ENCODE peak calls at places on chromosomes 1 and 21, in seven cellular contexts. One of them, this sample, is unnamed.

GRCh38 chr1:156870734-156871133 is 10.1 kb downstream of the NTRK1 start:
- DNase-seq in B cell: no peak
- DNase-seq in esophagus squamous epithelium: no peak
- DNase-seq in bronchial epithelial cell: peak; percentile 96
- DNase-seq in glutamatergic neuron: no peak
- DNase-seq in lower lobe of right lung: no peak
- DNase-seq in nephron progenitor cell: no peak
- DNase-seq in this sample: no peak

GRCh38 chr1:212749924-212750535 is 41.5 kb downstream of the NSL1 start:
- DNase-seq in B cell: no peak
- DNase-seq in esophagus squamous epithelium: no peak
- DNase-seq in bronchial epithelial cell: peak; percentile 69
- DNase-seq in glutamatergic neuron: no peak
- DNase-seq in lower lobe of right lung: no peak
- DNase-seq in nephron progenitor cell: peak; percentile 21
- DNase-seq in this sample: no peak

GRCh38 chr1:13792429-13792828 is 92.4 kb downstream of the PRDM2 start:
- DNase-seq in B cell: no peak
- DNase-seq in esophagus squamous epithelium: no peak
- DNase-seq in bronchial epithelial cell: peak; percentile 50
- DNase-seq in glutamatergic neuron: no peak
- DNase-seq in lower lobe of right lung: no peak
- DNase-seq in nephron progenitor cell: no peak
- DNase-seq in this sample: no peak

GRCh38 chr1:24175033-24175755 is 11.9 kb downstream of the IFNLR1 start:
- DNase-seq in B cell: no peak
- DNase-seq in esophagus squamous epithelium: no peak
- DNase-seq in bronchial epithelial cell: peak; percentile 66
- DNase-seq in glutamatergic neuron: no peak
- DNase-seq in lower lobe of right lung: no peak
- DNase-seq in nephron progenitor cell: no peak
- DNase-seq in this sample: no peak

GRCh38 chr1:1032428-1032827 is 12.5 kb downstream of the AGRN start:
- DNase-seq in B cell: no peak
- DNase-seq in esophagus squamous epithelium: no peak
- DNase-seq in bronchial epithelial cell: no peak
- DNase-seq in glutamatergic neuron: peak; percentile 83
- DNase-seq in lower lobe of right lung: no peak
- DNase-seq in nephron progenitor cell: no peak
- DNase-seq in this sample: no peak

GRCh38 chr1:154501423-154502065 is 475 bp upstream of the TDRD10 start:
- DNase-seq in B cell: peak; percentile 49
- DNase-seq in esophagus squamous epithelium: no peak
- DNase-seq in bronchial epithelial cell: no peak
- DNase-seq in glutamatergic neuron: no peak
- DNase-seq in lower lobe of right lung: peak; percentile 70
- DNase-seq in nephron progenitor cell: peak; percentile 52
- DNase-seq in this sample: peak; percentile 19

GRCh38 chr21:15026370-15026769 is 38.4 kb downstream of the NRIP1 start:
- DNase-seq in B cell: no peak
- DNase-seq in esophagus squamous epithelium: no peak
- DNase-seq in bronchial epithelial cell: no peak
- DNase-seq in glutamatergic neuron: no peak
- DNase-seq in lower lobe of right lung: no peak
- DNase-seq in nephron progenitor cell: no peak
- DNase-seq in this sample: no peak

GRCh38 chr1:22527555-22528296 is 35.6 kb upstream of the EPHA8 start:
- DNase-seq in B cell: no peak
- DNase-seq in esophagus squamous epithelium: no peak
- DNase-seq in bronchial epithelial cell: no peak
- DNase-seq in glutamatergic neuron: no peak
- DNase-seq in lower lobe of right lung: no peak
- DNase-seq in nephron progenitor cell: no peak
- DNase-seq in this sample: no peak

GRCh38 chr1:54971317-54971791 is 9.1 kb upstream of the TMEM61 start:
- DNase-seq in B cell: no peak
- DNase-seq in esophagus squamous epithelium: no peak
- DNase-seq in bronchial epithelial cell: peak; percentile 96
- DNase-seq in glutamatergic neuron: no peak
- DNase-seq in lower lobe of right lung: no peak
- DNase-seq in nephron progenitor cell: no peak
- DNase-seq in this sample: no peak

GRCh38 chr1:10530281-10530740 is 55.6 kb downstream of the PEX14 start:
- DNase-seq in B cell: no peak
- DNase-seq in esophagus squamous epithelium: no peak
- DNase-seq in bronchial epithelial cell: peak; percentile 65
- DNase-seq in glutamatergic neuron: peak; percentile 82
- DNase-seq in lower lobe of right lung: peak; percentile 83
- DNase-seq in nephron progenitor cell: peak; percentile 78
- DNase-seq in this sample: no peak

GRCh38 chr1:97577613-97578012 is 343.2 kb downstream of the DPYD start:
- DNase-seq in B cell: no peak
- DNase-seq in esophagus squamous epithelium: no peak
- DNase-seq in bronchial epithelial cell: no peak
- DNase-seq in glutamatergic neuron: no peak
- DNase-seq in lower lobe of right lung: no peak
- DNase-seq in nephron progenitor cell: no peak
- DNase-seq in this sample: no peak

GRCh38 chr1:23824711-23825075 is 536 bp downstream of the HMGCL start:
- DNase-seq in B cell: no peak
- DNase-seq in esophagus squamous epithelium: no peak
- DNase-seq in bronchial epithelial cell: no peak
- DNase-seq in glutamatergic neuron: no peak
- DNase-seq in lower lobe of right lung: no peak
- DNase-seq in nephron progenitor cell: no peak
- DNase-seq in this sample: no peak

GRCh38 chr1:65067491-65068201 is 80.4 kb upstream of the AK4 start:
- DNase-seq in B cell: peak; percentile 66
- DNase-seq in esophagus squamous epithelium: no peak
- DNase-seq in bronchial epithelial cell: peak; percentile 28
- DNase-seq in glutamatergic neuron: peak; percentile 58
- DNase-seq in lower lobe of right lung: peak; percentile 77
- DNase-seq in nephron progenitor cell: peak; percentile 51
- DNase-seq in this sample: peak; percentile 47

GRCh38 chr21:41669533-41669830 is 97.4 kb downstream of the RIPK4 start:
- DNase-seq in B cell: no peak
- DNase-seq in esophagus squamous epithelium: no peak
- DNase-seq in bronchial epithelial cell: no peak
- DNase-seq in glutamatergic neuron: no peak
- DNase-seq in lower lobe of right lung: no peak
- DNase-seq in nephron progenitor cell: no peak
- DNase-seq in this sample: no peak

GRCh38 chr21:26844258-26845065 is 747 bp downstream of the ADAMTS1 start:
- DNase-seq in B cell: no peak
- DNase-seq in esophagus squamous epithelium: no peak
- DNase-seq in bronchial epithelial cell: no peak
- DNase-seq in glutamatergic neuron: peak; percentile 74
- DNase-seq in lower lobe of right lung: peak; percentile 57
- DNase-seq in nephron progenitor cell: peak; percentile 67
- DNase-seq in this sample: peak; percentile 44

GRCh38 chr21:26845066-26845749 is at the start of gene ADAMTS1:
- DNase-seq in B cell: no peak
- DNase-seq in esophagus squamous epithelium: no peak
- DNase-seq in bronchial epithelial cell: peak; percentile 47
- DNase-seq in glutamatergic neuron: peak; percentile 83
- DNase-seq in lower lobe of right lung: peak; percentile 82
- DNase-seq in nephron progenitor cell: peak; percentile 93
- DNase-seq in this sample: peak; percentile 61

GRCh38 chr21:26842300-26842699 is 2.9 kb downstream of the ADAMTS1 start:
- DNase-seq in B cell: no peak
- DNase-seq in esophagus squamous epithelium: no peak
- DNase-seq in bronchial epithelial cell: no peak
- DNase-seq in glutamatergic neuron: no peak
- DNase-seq in lower lobe of right lung: no peak
- DNase-seq in nephron progenitor cell: no peak
- DNase-seq in this sample: no peak

GRCh38 chr21:26842976-26843911 is 2.0 kb downstream of the ADAMTS1 start:
- DNase-seq in B cell: no peak
- DNase-seq in esophagus squamous epithelium: no peak
- DNase-seq in bronchial epithelial cell: peak; percentile 89
- DNase-seq in glutamatergic neuron: peak; percentile 74
- DNase-seq in lower lobe of right lung: peak; percentile 84
- DNase-seq in nephron progenitor cell: peak; percentile 79
- DNase-seq in this sample: peak; percentile 48

GRCh38 chr21:26843912-26844257 is 1.3 kb downstream of the ADAMTS1 start:
- DNase-seq in B cell: no peak
- DNase-seq in esophagus squamous epithelium: no peak
- DNase-seq in bronchial epithelial cell: peak; percentile 25
- DNase-seq in glutamatergic neuron: no peak
- DNase-seq in lower lobe of right lung: no peak
- DNase-seq in nephron progenitor cell: no peak
- DNase-seq in this sample: no peak
- TF ChIP-seq CTCF in B cell: no peak
- TF ChIP-seq CTCF in esophagus squamous epithelium: no peak
- TF ChIP-seq CTCF in bronchial epithelial cell: no peak
- TF ChIP-seq CTCF in glutamatergic neuron: no peak
- TF ChIP-seq CTCF in lower lobe of right lung: no peak
- TF ChIP-seq CTCF in nephron progenitor cell: no peak
- TF ChIP-seq CTCF in this sample: no peak

GRCh38 chr1:32891630-32892029 is 5.3 kb downstream of the HPCA start:
- DNase-seq in B cell: peak; percentile 8
- DNase-seq in esophagus squamous epithelium: no peak
- DNase-seq in bronchial epithelial cell: no peak
- DNase-seq in glutamatergic neuron: no peak
- DNase-seq in lower lobe of right lung: no peak
- DNase-seq in nephron progenitor cell: no peak
- DNase-seq in this sample: no peak

GRCh38 chr1:32891241-32891570 is 4.9 kb downstream of the HPCA start:
- DNase-seq in B cell: peak; percentile 6
- DNase-seq in esophagus squamous epithelium: no peak
- DNase-seq in bronchial epithelial cell: no peak
- DNase-seq in glutamatergic neuron: no peak
- DNase-seq in lower lobe of right lung: no peak
- DNase-seq in nephron progenitor cell: no peak
- DNase-seq in this sample: no peak

GRCh38 chr1:32893198-32894018 is 7.1 kb downstream of the HPCA start:
- DNase-seq in B cell: peak; percentile 68
- DNase-seq in esophagus squamous epithelium: no peak
- DNase-seq in bronchial epithelial cell: no peak
- DNase-seq in glutamatergic neuron: peak; percentile 74
- DNase-seq in lower lobe of right lung: no peak
- DNase-seq in nephron progenitor cell: peak; percentile 63
- DNase-seq in this sample: no peak

GRCh38 chr1:32894019-32894600 is 7.1 kb downstream of the TMEM54 start:
- DNase-seq in B cell: peak; percentile 52
- DNase-seq in esophagus squamous epithelium: no peak
- DNase-seq in bronchial epithelial cell: no peak
- DNase-seq in glutamatergic neuron: no peak
- DNase-seq in lower lobe of right lung: no peak
- DNase-seq in nephron progenitor cell: no peak
- DNase-seq in this sample: no peak

GRCh38 chr1:32892368-32893197 is 6.3 kb downstream of the HPCA start:
- DNase-seq in B cell: peak; percentile 84
- DNase-seq in esophagus squamous epithelium: no peak
- DNase-seq in bronchial epithelial cell: no peak
- DNase-seq in glutamatergic neuron: peak; percentile 91
- DNase-seq in lower lobe of right lung: no peak
- DNase-seq in nephron progenitor cell: peak; percentile 74
- DNase-seq in this sample: peak; percentile 45
- TF ChIP-seq CTCF in B cell: peak; percentile 78
- TF ChIP-seq CTCF in esophagus squamous epithelium: no peak
- TF ChIP-seq CTCF in bronchial epithelial cell: peak; percentile 42
- TF ChIP-seq CTCF in glutamatergic neuron: peak; percentile 97
- TF ChIP-seq CTCF in lower lobe of right lung: peak; percentile 53
- TF ChIP-seq CTCF in nephron progenitor cell: peak; percentile 56
- TF ChIP-seq CTCF in this sample: peak; percentile 66

GRCh38 chr1:33047290-33047689 is 10.6 kb upstream of the AK2 start:
- DNase-seq in B cell: no peak
- DNase-seq in esophagus squamous epithelium: no peak
- DNase-seq in bronchial epithelial cell: no peak
- DNase-seq in glutamatergic neuron: no peak
- DNase-seq in lower lobe of right lung: no peak
- DNase-seq in nephron progenitor cell: no peak
- DNase-seq in this sample: no peak
- TF ChIP-seq CTCF in B cell: no peak
- TF ChIP-seq CTCF in esophagus squamous epithelium: no peak
- TF ChIP-seq CTCF in bronchial epithelial cell: no peak
- TF ChIP-seq CTCF in glutamatergic neuron: no peak
- TF ChIP-seq CTCF in lower lobe of right lung: no peak
- TF ChIP-seq CTCF in nephron progenitor cell: no peak
- TF ChIP-seq CTCF in this sample: no peak

DNA sequence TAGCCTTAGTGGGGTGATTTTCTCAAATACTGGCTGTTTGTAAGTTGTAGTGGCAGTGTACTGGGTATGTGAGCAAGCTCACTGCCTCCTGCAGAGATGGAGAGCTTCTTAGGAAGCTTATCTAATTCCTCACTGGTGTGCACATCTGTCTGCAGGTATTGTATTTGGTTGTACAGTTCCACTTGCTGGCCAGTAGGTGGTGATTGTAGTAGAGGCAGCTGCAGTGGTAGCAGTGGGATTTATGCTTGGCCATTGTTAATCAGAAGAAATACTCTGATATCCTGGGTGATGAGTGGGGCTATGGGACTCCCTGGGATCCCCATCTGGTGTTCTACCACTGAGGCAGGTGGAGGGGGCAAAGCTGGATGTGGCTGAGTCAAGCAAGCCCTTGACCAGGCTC is 276.1 kb upstream of the SPAG17 start:
- DNase-seq in B cell: no peak
- DNase-seq in esophagus squamous epithelium: no peak
- DNase-seq in bronchial epithelial cell: peak; percentile 19
- DNase-seq in glutamatergic neuron: no peak
- DNase-seq in lower lobe of right lung: no peak
- DNase-seq in nephron progenitor cell: no peak
- DNase-seq in this sample: no peak
- TF ChIP-seq CTCF in B cell: no peak
- TF ChIP-seq CTCF in esophagus squamous epithelium: no peak
- TF ChIP-seq CTCF in bronchial epithelial cell: peak; percentile 50
- TF ChIP-seq CTCF in glutamatergic neuron: peak; percentile 22
- TF ChIP-seq CTCF in lower lobe of right lung: no peak
- TF ChIP-seq CTCF in nephron progenitor cell: no peak
- TF ChIP-seq CTCF in this sample: no peak

GRCh38 chr1:94888201-94888600 is 38.7 kb downstream of the CNN3 start:
- DNase-seq in B cell: no peak
- DNase-seq in esophagus squamous epithelium: no peak
- DNase-seq in bronchial epithelial cell: no peak
- DNase-seq in glutamatergic neuron: no peak
- DNase-seq in lower lobe of right lung: no peak
- DNase-seq in nephron progenitor cell: no peak
- DNase-seq in this sample: no peak

GRCh38 chr1:94886361-94886760 is 40.5 kb downstream of the CNN3 start:
- DNase-seq in B cell: no peak
- DNase-seq in esophagus squamous epithelium: no peak
- DNase-seq in bronchial epithelial cell: no peak
- DNase-seq in glutamatergic neuron: no peak
- DNase-seq in lower lobe of right lung: no peak
- DNase-seq in nephron progenitor cell: no peak
- DNase-seq in this sample: no peak

GRCh38 chr1:94887603-94888171 is 39.2 kb downstream of the CNN3 start:
- DNase-seq in B cell: no peak
- DNase-seq in esophagus squamous epithelium: no peak
- DNase-seq in bronchial epithelial cell: no peak
- DNase-seq in glutamatergic neuron: no peak
- DNase-seq in lower lobe of right lung: no peak
- DNase-seq in nephron progenitor cell: no peak
- DNase-seq in this sample: no peak

GRCh38 chr1:94883688-94884087 is 43.2 kb downstream of the CNN3 start:
- DNase-seq in B cell: no peak
- DNase-seq in esophagus squamous epithelium: no peak
- DNase-seq in bronchial epithelial cell: peak; percentile 46
- DNase-seq in glutamatergic neuron: no peak
- DNase-seq in lower lobe of right lung: no peak
- DNase-seq in nephron progenitor cell: no peak
- DNase-seq in this sample: no peak

GRCh38 chr1:94884101-94884875 is 42.6 kb downstream of the CNN3 start:
- DNase-seq in B cell: no peak
- DNase-seq in esophagus squamous epithelium: no peak
- DNase-seq in bronchial epithelial cell: peak; percentile 47
- DNase-seq in glutamatergic neuron: no peak
- DNase-seq in lower lobe of right lung: no peak
- DNase-seq in nephron progenitor cell: peak; percentile 57
- DNase-seq in this sample: no peak
- TF ChIP-seq CTCF in B cell: no peak
- TF ChIP-seq CTCF in esophagus squamous epithelium: no peak
- TF ChIP-seq CTCF in bronchial epithelial cell: no peak
- TF ChIP-seq CTCF in glutamatergic neuron: no peak
- TF ChIP-seq CTCF in lower lobe of right lung: no peak
- TF ChIP-seq CTCF in nephron progenitor cell: no peak
- TF ChIP-seq CTCF in this sample: no peak

This sample was measured in natural killer cell.